ENCODE peak calls at places on chromosomes 13 and 19, in eight cellular contexts. One of them, this sample, is unnamed.

GRCh38 chr19:2722541-2723344 is 1.6 kb upstream of the DIRAS1 start:
- DNase-seq in iris pigment epithelial cell: peak; percentile 69
- DNase-seq in NCI-H446: no peak
- DNase-seq in progenitor cell of endocrine pancreas: no peak
- DNase-seq in anterior cingulate cortex: peak; percentile 64
- DNase-seq in aorta: peak; percentile 90
- DNase-seq in GM03348: peak; percentile 96
- DNase-seq in activated gamma-delta T cell treated with Interleukin-2 at 50 U/mL for 16 hours: no peak
- DNase-seq in this sample: peak; percentile 81

GRCh38 chr13:89701913-89702312 is 1645.6 kb upstream of the MIR17HG start:
- DNase-seq in iris pigment epithelial cell: no peak
- DNase-seq in NCI-H446: no peak
- DNase-seq in progenitor cell of endocrine pancreas: no peak
- DNase-seq in anterior cingulate cortex: no peak
- DNase-seq in aorta: no peak
- DNase-seq in GM03348: no peak
- DNase-seq in activated gamma-delta T cell treated with Interleukin-2 at 50 U/mL for 16 hours: no peak
- DNase-seq in this sample: no peak

GRCh38 chr13:59492030-59492636 is 671.6 kb downstream of the DIAPH3 start:
- DNase-seq in iris pigment epithelial cell: peak; percentile 55
- DNase-seq in NCI-H446: no peak
- DNase-seq in progenitor cell of endocrine pancreas: no peak
- DNase-seq in anterior cingulate cortex: no peak
- DNase-seq in aorta: no peak
- DNase-seq in GM03348: no peak
- DNase-seq in activated gamma-delta T cell treated with Interleukin-2 at 50 U/mL for 16 hours: no peak
- DNase-seq in this sample: no peak

GRCh38 chr13:19763618-19764017 is 19.1 kb downstream of the PSPC1 start:
- DNase-seq in iris pigment epithelial cell: no peak
- DNase-seq in NCI-H446: no peak
- DNase-seq in progenitor cell of endocrine pancreas: no peak
- DNase-seq in anterior cingulate cortex: no peak
- DNase-seq in aorta: no peak
- DNase-seq in GM03348: no peak
- DNase-seq in activated gamma-delta T cell treated with Interleukin-2 at 50 U/mL for 16 hours: no peak
- DNase-seq in this sample: no peak

GRCh38 chr13:48741377-48741776 is 87.6 kb downstream of the CYSLTR2 start:
- DNase-seq in iris pigment epithelial cell: peak; percentile 74
- DNase-seq in NCI-H446: no peak
- DNase-seq in progenitor cell of endocrine pancreas: no peak
- DNase-seq in anterior cingulate cortex: no peak
- DNase-seq in aorta: no peak
- DNase-seq in GM03348: no peak
- DNase-seq in activated gamma-delta T cell treated with Interleukin-2 at 50 U/mL for 16 hours: no peak
- DNase-seq in this sample: no peak

GRCh38 chr19:47471733-47472457 is at the start of gene SLC8A2:
- DNase-seq in iris pigment epithelial cell: peak; percentile 76
- DNase-seq in NCI-H446: peak; percentile 86
- DNase-seq in progenitor cell of endocrine pancreas: peak; percentile 77
- DNase-seq in anterior cingulate cortex: peak; percentile 62
- DNase-seq in aorta: peak; percentile 85
- DNase-seq in GM03348: peak; percentile 82
- DNase-seq in activated gamma-delta T cell treated with Interleukin-2 at 50 U/mL for 16 hours: peak; percentile 46
- DNase-seq in this sample: peak; percentile 81

GRCh38 chr19:45981350-45981749 is 7.7 kb upstream of the NOVA2 start:
- DNase-seq in iris pigment epithelial cell: no peak
- DNase-seq in NCI-H446: peak; percentile 73
- DNase-seq in progenitor cell of endocrine pancreas: no peak
- DNase-seq in anterior cingulate cortex: no peak
- DNase-seq in aorta: no peak
- DNase-seq in GM03348: no peak
- DNase-seq in activated gamma-delta T cell treated with Interleukin-2 at 50 U/mL for 16 hours: no peak
- DNase-seq in this sample: no peak

GRCh38 chr13:53788286-53788685 is 759.7 kb downstream of the OLFM4 start:
- DNase-seq in iris pigment epithelial cell: no peak
- DNase-seq in NCI-H446: no peak
- DNase-seq in progenitor cell of endocrine pancreas: no peak
- DNase-seq in anterior cingulate cortex: no peak
- DNase-seq in aorta: no peak
- DNase-seq in GM03348: no peak
- DNase-seq in activated gamma-delta T cell treated with Interleukin-2 at 50 U/mL for 16 hours: no peak
- DNase-seq in this sample: no peak

GRCh38 chr13:102317593-102317992 is 84.3 kb downstream of the FGF14 start:
- DNase-seq in iris pigment epithelial cell: peak; percentile 49
- DNase-seq in NCI-H446: no peak
- DNase-seq in progenitor cell of endocrine pancreas: no peak
- DNase-seq in anterior cingulate cortex: peak; percentile 55
- DNase-seq in aorta: peak; percentile 91
- DNase-seq in GM03348: peak; percentile 1
- DNase-seq in activated gamma-delta T cell treated with Interleukin-2 at 50 U/mL for 16 hours: no peak
- DNase-seq in this sample: no peak

GRCh38 chr19:48915757-48916156 is 15.6 kb downstream of the NUCB1 start:
- DNase-seq in iris pigment epithelial cell: no peak
- DNase-seq in NCI-H446: no peak
- DNase-seq in progenitor cell of endocrine pancreas: no peak
- DNase-seq in anterior cingulate cortex: no peak
- DNase-seq in aorta: no peak
- DNase-seq in GM03348: no peak
- DNase-seq in activated gamma-delta T cell treated with Interleukin-2 at 50 U/mL for 16 hours: no peak
- DNase-seq in this sample: no peak

GRCh38 chr19:11098327-11098726 is 9.1 kb downstream of the LDLR start:
- DNase-seq in iris pigment epithelial cell: no peak
- DNase-seq in NCI-H446: no peak
- DNase-seq in progenitor cell of endocrine pancreas: no peak
- DNase-seq in anterior cingulate cortex: no peak
- DNase-seq in aorta: no peak
- DNase-seq in GM03348: no peak
- DNase-seq in activated gamma-delta T cell treated with Interleukin-2 at 50 U/mL for 16 hours: no peak
- DNase-seq in this sample: no peak

GRCh38 chr19:33947565-33947964 is 150.9 kb downstream of the KCTD15 start:
- DNase-seq in iris pigment epithelial cell: no peak
- DNase-seq in NCI-H446: no peak
- DNase-seq in progenitor cell of endocrine pancreas: no peak
- DNase-seq in anterior cingulate cortex: no peak
- DNase-seq in aorta: no peak
- DNase-seq in GM03348: no peak
- DNase-seq in activated gamma-delta T cell treated with Interleukin-2 at 50 U/mL for 16 hours: no peak
- DNase-seq in this sample: no peak

GRCh38 chr19:2887391-2887914 is 13.3 kb upstream of the ZNF57 start:
- DNase-seq in iris pigment epithelial cell: peak; percentile 69
- DNase-seq in NCI-H446: peak; percentile 83
- DNase-seq in progenitor cell of endocrine pancreas: no peak
- DNase-seq in anterior cingulate cortex: peak; percentile 52
- DNase-seq in aorta: no peak
- DNase-seq in GM03348: peak; percentile 80
- DNase-seq in activated gamma-delta T cell treated with Interleukin-2 at 50 U/mL for 16 hours: no peak
- DNase-seq in this sample: peak; percentile 73

GRCh38 chr13:34458756-34459462 is 483.2 kb upstream of the NBEA start:
- DNase-seq in iris pigment epithelial cell: no peak
- DNase-seq in NCI-H446: peak; percentile 61
- DNase-seq in progenitor cell of endocrine pancreas: no peak
- DNase-seq in anterior cingulate cortex: peak; percentile 17
- DNase-seq in aorta: no peak
- DNase-seq in GM03348: no peak
- DNase-seq in activated gamma-delta T cell treated with Interleukin-2 at 50 U/mL for 16 hours: no peak
- DNase-seq in this sample: no peak

This sample was measured in COLO829.